ENCODE peak calls at places on chromosome 1, in ten cellular contexts. One of them, this sample, is unnamed.

GRCh38 chr1:214935258-214935657 is 147.3 kb upstream of the KCNK2 start:
- DNase-seq in HT-29: no peak
- DNase-seq in activated T-cell treated with anti-CD3 and anti-CD28 coated beads for 1 hour: no peak
- DNase-seq in Ammon's horn: no peak
- DNase-seq in activated CD4-positive, alpha-beta T cell treated with anti-CD3 and anti-CD28 coated beads for 24 hours: no peak
- DNase-seq in AG20443: no peak
- DNase-seq in K562: no peak
- DNase-seq in transverse colon: no peak
- DNase-seq in activated effector memory CD4-positive, alpha-beta T cell treated with anti-CD3 and anti-CD28 coated beads, Interleukin-2, amount 50 U/mL, for 16 hours: no peak
- DNase-seq in fibroblast of mammary gland: no peak
- DNase-seq in this sample: no peak

GRCh38 chr1:160006312-160006940 is 25.4 kb downstream of the PIGM start:
- DNase-seq in Ammon's horn: peak
- DNase-seq in K562: peak
- DNase-seq in activated T-cell treated with anti-CD3 and anti-CD28 coated beads for 1 hour: peak
- DNase-seq in fibroblast of mammary gland: peak
- DNase-seq in activated effector memory CD4-positive, alpha-beta T cell treated with anti-CD3 and anti-CD28 coated beads, Interleukin-2, amount 50 U/mL, for 16 hours: peak
- DNase-seq in AG20443: peak
- DNase-seq in HT-29: peak
- DNase-seq in activated CD4-positive, alpha-beta T cell treated with anti-CD3 and anti-CD28 coated beads for 24 hours: peak
- DNase-seq in transverse colon: peak
- DNase-seq in this sample: peak

GRCh38 chr1:173715538-173715844 is 710 bp downstream of the KLHL20 start:
- DNase-seq in activated T-cell treated with anti-CD3 and anti-CD28 coated beads for 1 hour: no peak
- DNase-seq in activated effector memory CD4-positive, alpha-beta T cell treated with anti-CD3 and anti-CD28 coated beads, Interleukin-2, amount 50 U/mL, for 16 hours: no peak
- DNase-seq in K562: no peak
- DNase-seq in fibroblast of mammary gland: no peak
- DNase-seq in HT-29: peak
- DNase-seq in activated CD4-positive, alpha-beta T cell treated with anti-CD3 and anti-CD28 coated beads for 24 hours: no peak
- DNase-seq in AG20443: no peak
- DNase-seq in Ammon's horn: no peak
- DNase-seq in transverse colon: no peak
- DNase-seq in this sample: no peak

GRCh38 chr1:89125571-89126233 is at the start of gene GBP2:
- DNase-seq in fibroblast of mammary gland: peak
- DNase-seq in AG20443: peak
- DNase-seq in HT-29: peak
- DNase-seq in activated T-cell treated with anti-CD3 and anti-CD28 coated beads for 1 hour: no peak
- DNase-seq in K562: peak
- DNase-seq in Ammon's horn: peak
- DNase-seq in transverse colon: no peak
- DNase-seq in activated effector memory CD4-positive, alpha-beta T cell treated with anti-CD3 and anti-CD28 coated beads, Interleukin-2, amount 50 U/mL, for 16 hours: peak
- DNase-seq in activated CD4-positive, alpha-beta T cell treated with anti-CD3 and anti-CD28 coated beads for 24 hours: no peak
- DNase-seq in this sample: no peak

GRCh38 chr1:180415985-180416633 is 86.3 kb downstream of the ACBD6 start:
- DNase-seq in activated effector memory CD4-positive, alpha-beta T cell treated with anti-CD3 and anti-CD28 coated beads, Interleukin-2, amount 50 U/mL, for 16 hours: no peak
- DNase-seq in Ammon's horn: peak
- DNase-seq in activated T-cell treated with anti-CD3 and anti-CD28 coated beads for 1 hour: no peak
- DNase-seq in K562: peak
- DNase-seq in AG20443: peak
- DNase-seq in transverse colon: no peak
- DNase-seq in fibroblast of mammary gland: peak
- DNase-seq in activated CD4-positive, alpha-beta T cell treated with anti-CD3 and anti-CD28 coated beads for 24 hours: no peak
- DNase-seq in HT-29: peak
- DNase-seq in this sample: peak

GRCh38 chr1:44798481-44799365 is 1.5 kb upstream of the PLK3 start:
- DNase-seq in K562: no peak
- DNase-seq in activated effector memory CD4-positive, alpha-beta T cell treated with anti-CD3 and anti-CD28 coated beads, Interleukin-2, amount 50 U/mL, for 16 hours: peak
- DNase-seq in AG20443: no peak
- DNase-seq in fibroblast of mammary gland: no peak
- DNase-seq in transverse colon: no peak
- DNase-seq in activated T-cell treated with anti-CD3 and anti-CD28 coated beads for 1 hour: no peak
- DNase-seq in activated CD4-positive, alpha-beta T cell treated with anti-CD3 and anti-CD28 coated beads for 24 hours: no peak
- DNase-seq in HT-29: no peak
- DNase-seq in Ammon's horn: no peak
- DNase-seq in this sample: no peak

GRCh38 chr1:153536618-153537375 is 1.0 kb upstream of the S100A6 start:
- DNase-seq in activated CD4-positive, alpha-beta T cell treated with anti-CD3 and anti-CD28 coated beads for 24 hours: no peak
- DNase-seq in AG20443: no peak
- DNase-seq in K562: peak
- DNase-seq in fibroblast of mammary gland: no peak
- DNase-seq in transverse colon: peak
- DNase-seq in activated effector memory CD4-positive, alpha-beta T cell treated with anti-CD3 and anti-CD28 coated beads, Interleukin-2, amount 50 U/mL, for 16 hours: peak
- DNase-seq in Ammon's horn: no peak
- DNase-seq in activated T-cell treated with anti-CD3 and anti-CD28 coated beads for 1 hour: no peak
- DNase-seq in HT-29: no peak
- DNase-seq in this sample: no peak

GRCh38 chr1:170590921-170591705 is 59.1 kb downstream of the GORAB start:
- DNase-seq in K562: no peak
- DNase-seq in fibroblast of mammary gland: no peak
- DNase-seq in activated T-cell treated with anti-CD3 and anti-CD28 coated beads for 1 hour: no peak
- DNase-seq in transverse colon: no peak
- DNase-seq in HT-29: no peak
- DNase-seq in AG20443: no peak
- DNase-seq in activated CD4-positive, alpha-beta T cell treated with anti-CD3 and anti-CD28 coated beads for 24 hours: no peak
- DNase-seq in activated effector memory CD4-positive, alpha-beta T cell treated with anti-CD3 and anti-CD28 coated beads, Interleukin-2, amount 50 U/mL, for 16 hours: no peak
- DNase-seq in Ammon's horn: no peak
- DNase-seq in this sample: no peak

GRCh38 chr1:229230136-229230892 is 40.6 kb upstream of the RAB4A start:
- DNase-seq in K562: no peak
- DNase-seq in HT-29: peak
- DNase-seq in activated CD4-positive, alpha-beta T cell treated with anti-CD3 and anti-CD28 coated beads for 24 hours: no peak
- DNase-seq in fibroblast of mammary gland: no peak
- DNase-seq in activated effector memory CD4-positive, alpha-beta T cell treated with anti-CD3 and anti-CD28 coated beads, Interleukin-2, amount 50 U/mL, for 16 hours: no peak
- DNase-seq in AG20443: no peak
- DNase-seq in transverse colon: no peak
- DNase-seq in Ammon's horn: no peak
- DNase-seq in activated T-cell treated with anti-CD3 and anti-CD28 coated beads for 1 hour: no peak
- DNase-seq in this sample: no peak

GRCh38 chr1:159867322-159868064 is 5.0 kb upstream of the VSIG8 start:
- DNase-seq in fibroblast of mammary gland: peak
- DNase-seq in activated effector memory CD4-positive, alpha-beta T cell treated with anti-CD3 and anti-CD28 coated beads, Interleukin-2, amount 50 U/mL, for 16 hours: no peak
- DNase-seq in AG20443: peak
- DNase-seq in transverse colon: peak
- DNase-seq in K562: no peak
- DNase-seq in Ammon's horn: no peak
- DNase-seq in activated T-cell treated with anti-CD3 and anti-CD28 coated beads for 1 hour: no peak
- DNase-seq in activated CD4-positive, alpha-beta T cell treated with anti-CD3 and anti-CD28 coated beads for 24 hours: no peak
- DNase-seq in HT-29: peak
- DNase-seq in this sample: no peak

GRCh38 chr1:222880586-222880985 is 65.7 kb downstream of the DISP1 start:
- DNase-seq in activated effector memory CD4-positive, alpha-beta T cell treated with anti-CD3 and anti-CD28 coated beads, Interleukin-2, amount 50 U/mL, for 16 hours: no peak
- DNase-seq in Ammon's horn: no peak
- DNase-seq in fibroblast of mammary gland: peak
- DNase-seq in K562: no peak
- DNase-seq in AG20443: peak
- DNase-seq in activated CD4-positive, alpha-beta T cell treated with anti-CD3 and anti-CD28 coated beads for 24 hours: peak
- DNase-seq in activated T-cell treated with anti-CD3 and anti-CD28 coated beads for 1 hour: no peak
- DNase-seq in transverse colon: no peak
- DNase-seq in HT-29: no peak
- DNase-seq in this sample: no peak

GRCh38 chr1:240831191-240831631 is 219.3 kb upstream of the GREM2 start:
- DNase-seq in HT-29: peak
- DNase-seq in K562: no peak
- DNase-seq in AG20443: peak
- DNase-seq in activated CD4-positive, alpha-beta T cell treated with anti-CD3 and anti-CD28 coated beads for 24 hours: no peak
- DNase-seq in Ammon's horn: no peak
- DNase-seq in activated T-cell treated with anti-CD3 and anti-CD28 coated beads for 1 hour: no peak
- DNase-seq in transverse colon: no peak
- DNase-seq in fibroblast of mammary gland: peak
- DNase-seq in activated effector memory CD4-positive, alpha-beta T cell treated with anti-CD3 and anti-CD28 coated beads, Interleukin-2, amount 50 U/mL, for 16 hours: no peak
- DNase-seq in this sample: no peak

GRCh38 chr1:167618366-167618765 is 11.7 kb upstream of the RCSD1 start:
- DNase-seq in K562: no peak
- DNase-seq in HT-29: no peak
- DNase-seq in activated T-cell treated with anti-CD3 and anti-CD28 coated beads for 1 hour: no peak
- DNase-seq in transverse colon: no peak
- DNase-seq in fibroblast of mammary gland: no peak
- DNase-seq in AG20443: no peak
- DNase-seq in activated effector memory CD4-positive, alpha-beta T cell treated with anti-CD3 and anti-CD28 coated beads, Interleukin-2, amount 50 U/mL, for 16 hours: no peak
- DNase-seq in Ammon's horn: no peak
- DNase-seq in activated CD4-positive, alpha-beta T cell treated with anti-CD3 and anti-CD28 coated beads for 24 hours: no peak
- DNase-seq in this sample: no peak

GRCh38 chr1:1272341-1273151 is 1.1 kb downstream of the UBE2J2 start:
- DNase-seq in AG20443: no peak
- DNase-seq in Ammon's horn: no peak
- DNase-seq in activated effector memory CD4-positive, alpha-beta T cell treated with anti-CD3 and anti-CD28 coated beads, Interleukin-2, amount 50 U/mL, for 16 hours: no peak
- DNase-seq in transverse colon: peak
- DNase-seq in HT-29: peak
- DNase-seq in activated T-cell treated with anti-CD3 and anti-CD28 coated beads for 1 hour: no peak
- DNase-seq in activated CD4-positive, alpha-beta T cell treated with anti-CD3 and anti-CD28 coated beads for 24 hours: no peak
- DNase-seq in K562: no peak
- DNase-seq in fibroblast of mammary gland: no peak
- DNase-seq in this sample: no peak

GRCh38 chr1:150066838-150067183 is 765 bp upstream of the VPS45 start:
- DNase-seq in activated CD4-positive, alpha-beta T cell treated with anti-CD3 and anti-CD28 coated beads for 24 hours: no peak
- DNase-seq in transverse colon: peak
- DNase-seq in K562: peak
- DNase-seq in AG20443: no peak
- DNase-seq in activated effector memory CD4-positive, alpha-beta T cell treated with anti-CD3 and anti-CD28 coated beads, Interleukin-2, amount 50 U/mL, for 16 hours: peak
- DNase-seq in activated T-cell treated with anti-CD3 and anti-CD28 coated beads for 1 hour: peak
- DNase-seq in fibroblast of mammary gland: no peak
- DNase-seq in Ammon's horn: no peak
- DNase-seq in HT-29: peak
- DNase-seq in this sample: no peak

GRCh38 chr1:162302246-162302645 is 74.4 kb downstream of the SPATA46 start:
- DNase-seq in AG20443: no peak
- DNase-seq in HT-29: no peak
- DNase-seq in activated CD4-positive, alpha-beta T cell treated with anti-CD3 and anti-CD28 coated beads for 24 hours: no peak
- DNase-seq in K562: no peak
- DNase-seq in Ammon's horn: no peak
- DNase-seq in activated effector memory CD4-positive, alpha-beta T cell treated with anti-CD3 and anti-CD28 coated beads, Interleukin-2, amount 50 U/mL, for 16 hours: no peak
- DNase-seq in transverse colon: no peak
- DNase-seq in activated T-cell treated with anti-CD3 and anti-CD28 coated beads for 1 hour: no peak
- DNase-seq in fibroblast of mammary gland: peak
- DNase-seq in this sample: no peak

This sample was measured in CMK.